ENCODE peak calls at places on chromosomes 4 and X, in ten cellular contexts. Q is AML-193; C is NCI-H510A; F is RPMI8226; U is tibial nerve; Y is H4; N is hepatic stellate cell; J is NCI-H1417; K is EL; M is activated CD8-positive, alpha-beta memory T cell treated with anti-CD3 and anti-CD28 coated beads for 1 hour. R is an unnamed sample.

GRCh38 chrX:123184199-123184857 is at the start of gene GRIA3:
- DNase-seq in Y (no peak), N (no peak), C (no peak), K (peak; percentile 28), F (no peak), J (no peak), U (no peak), M (no peak), Q (no peak), R (no peak)

GRCh38 chr4:48388504-48389154 is 47.3 kb downstream of the SLAIN2 start:
- DNase-seq in Y (peak; percentile 31), J (no peak), M (no peak), Q (no peak), F (no peak), U (no peak), C (no peak), K (peak; percentile 70), N (peak; percentile 12), R (no peak)

GRCh38 chr4:176002007-176002623 is 63.5 kb upstream of the WDR17 start:
- DNase-seq in F (peak; percentile 3), C (no peak), Y (peak; percentile 4), Q (no peak), U (no peak), K (peak; percentile 23), M (no peak), J (no peak), N (peak; percentile 26), R (peak; percentile 67)

GRCh38 chrX:13906103-13906502 is 89.2 kb upstream of the GPM6B start:
- DNase-seq in F (peak; percentile 63), K (no peak), J (no peak), U (no peak), M (no peak), N (no peak), C (no peak), Q (no peak), Y (no peak), R (no peak)

GRCh38 chrX:140766024-140766611 is 56.6 kb downstream of the LINC00632 start:
- DNase-seq in N (peak; percentile 14), M (no peak), K (peak; percentile 56), U (peak; percentile 23), F (peak; percentile 44), Q (peak; percentile 2), C (no peak), Y (peak; percentile 11), J (peak; percentile 11), R (peak; percentile 43)

GRCh38 chr4:61959087-61959486 is 759.0 kb downstream of the ADGRL3 start:
- DNase-seq in J (no peak), Y (no peak), N (no peak), Q (no peak), F (no peak), U (no peak), M (no peak), K (no peak), C (no peak), R (no peak)

GRCh38 chr4:26829018-26829417 is 31.6 kb upstream of the STIM2 start:
- DNase-seq in F (no peak), M (no peak), N (no peak), K (no peak), J (no peak), C (no peak), Y (no peak), U (no peak), Q (no peak), R (no peak)

GRCh38 chr4:54930226-54930625 is 195.2 kb downstream of the KDR start:
- DNase-seq in U (no peak), M (no peak), F (no peak), C (no peak), Y (peak; percentile 47), N (peak; percentile 25), Q (no peak), K (peak; percentile 77), J (no peak), R (no peak)

GRCh38 chr4:79082988-79083387 is 143.8 kb upstream of the PAQR3 start:
- DNase-seq in U (no peak), J (no peak), Q (no peak), K (no peak), M (no peak), F (no peak), Y (no peak), C (no peak), N (no peak), R (no peak)

GRCh38 chrX:10387011-10387410 is 230.2 kb downstream of the CLCN4 start:
- DNase-seq in J (no peak), K (peak; percentile 27), C (no peak), F (no peak), Y (no peak), Q (no peak), U (no peak), N (peak; percentile 14), M (no peak), R (no peak)

GRCh38 chrX:107935200-107935599 is 47.0 kb downstream of the TEX13B start:
- DNase-seq in K (peak; percentile 10), U (no peak), C (no peak), J (no peak), Y (no peak), N (no peak), F (no peak), Q (no peak), M (no peak), R (no peak)

GRCh38 chr4:108116423-108117168 is 52.1 kb downstream of the LEF1 start:
- DNase-seq in F (no peak), N (no peak), C (no peak), U (no peak), J (no peak), Y (no peak), Q (no peak), M (no peak), K (no peak), R (no peak)

GRCh38 chr4:8229341-8229975 is 30.4 kb downstream of the SH3TC1 start:
- DNase-seq in F (no peak), C (no peak), Y (no peak), Q (no peak), U (no peak), N (no peak), K (no peak), M (no peak), J (no peak), R (no peak)

GRCh38 chrX:107537815-107538214 is 88.4 kb downstream of the FRMPD3 start:
- DNase-seq in M (no peak), Q (peak; percentile 20), U (no peak), J (peak; percentile 11), C (no peak), N (no peak), K (peak; percentile 52), F (peak; percentile 32), Y (peak; percentile 31), R (peak; percentile 72)

GRCh38 chrX:27728291-27728690 is 79.5 kb upstream of the MAGEB10 start:
- DNase-seq in J (no peak), U (no peak), Q (no peak), K (no peak), C (no peak), F (no peak), N (no peak), Y (peak; percentile 10), M (no peak), R (no peak)

GRCh38 chrX:97692575-97692974 is 808.9 kb downstream of the RPA4 start:
- DNase-seq in F (no peak), J (no peak), M (no peak), C (no peak), K (no peak), N (no peak), Y (no peak), Q (no peak), U (no peak), R (no peak)

GRCh38 chr4:38562751-38563198 is 101.2 kb upstream of the KLF3 start:
- DNase-seq in Q (peak; percentile 13), N (peak; percentile 32), F (no peak), K (peak; percentile 8), C (peak; percentile 11), Y (peak; percentile 32), J (no peak), U (no peak), M (no peak), R (no peak)

GRCh38 chr4:174496631-174497442 is 25.5 kb downstream of the HPGD start:
- DNase-seq in C (no peak), Q (no peak), M (no peak), K (no peak), Y (no peak), F (no peak), N (no peak), J (no peak), U (no peak), R (no peak)

GRCh38 chr4:33616121-33616520 is 2628.2 kb downstream of the ARAP2 start:
- DNase-seq in N (no peak), K (no peak), C (no peak), Q (no peak), U (no peak), M (no peak), F (no peak), J (no peak), Y (no peak), R (no peak)

GRCh38 chrX:15384304-15384703 is at the start of gene VEGFD:
- DNase-seq in F (no peak), N (no peak), M (no peak), Y (no peak), K (no peak), J (no peak), Q (no peak), C (no peak), U (no peak), R (no peak)

GRCh38 chr4:151553874-151554273 is 144.9 kb downstream of the FHIP1A start:
- DNase-seq in N (no peak), C (peak; percentile 5), F (no peak), U (no peak), J (no peak), Q (no peak), Y (no peak), M (no peak), K (no peak), R (no peak)

GRCh38 chr4:142416121-142416520 is 430.0 kb downstream of the INPP4B start:
- DNase-seq in C (no peak), N (no peak), Y (no peak), M (no peak), K (peak; percentile 42), Q (no peak), F (no peak), J (no peak), U (no peak), R (no peak)

GRCh38 chr4:76177709-76178108 is 29.5 kb upstream of the NUP54 start:
- DNase-seq in Q (no peak), K (no peak), J (no peak), C (no peak), M (no peak), U (no peak), F (no peak), N (no peak), Y (no peak), R (no peak)

GRCh38 chr4:125849869-125850268 is 535.1 kb downstream of the FAT4 start:
- DNase-seq in C (no peak), N (no peak), Q (no peak), M (no peak), K (peak; percentile 58), F (no peak), Y (peak; percentile 76), J (no peak), U (no peak), R (no peak)

GRCh38 chrX:28324306-28324705 is 262.9 kb upstream of the IL1RAPL1 start:
- DNase-seq in N (no peak), K (no peak), M (no peak), F (no peak), U (no peak), J (no peak), Y (no peak), C (no peak), Q (no peak), R (no peak)

R was measured in HEK293T.